ENCODE peak calls at places on chromosome 9, in six cellular contexts. X is GM13976; G is CD4-positive, alpha-beta memory T cell; W is CD8-positive, alpha-beta T cell; U is cardiac fibroblast; O is activated effector memory CD4-positive, alpha-beta T cell treated with anti-CD3 and anti-CD28 coated beads, Interleukin-2, amount 50 U/mL, for 16 hours. H is an unnamed sample.
A peak's percentile ranks its signal among the peaks of the same experiment; 100 is the strongest.

GRCh38 chr9:118578467-118578866 is 790.8 kb downstream of the BRINP1 start:
- DNase-seq in X (no peak), G (no peak), O (no peak), U (peak; percentile 90), W (no peak), H (no peak)

GRCh38 chr9:136939996-136940525 is 4.5 kb downstream of the FBXW5 start:
- DNase-seq in G (no peak), O (no peak), W (peak; percentile 47), U (no peak), X (no peak), H (peak; percentile 60)

GRCh38 chr9:5574097-5574496 is 54.8 kb upstream of the RIC1 start:
- DNase-seq in W (no peak), G (no peak), O (no peak), X (no peak), U (no peak), H (no peak)

GRCh38 chr9:108209132-108209700 is 646.6 kb downstream of the ACTL7B start:
- DNase-seq in U (no peak), G (no peak), O (no peak), X (no peak), W (no peak), H (no peak)

GRCh38 chr9:76452839-76453238 is 6.1 kb upstream of the GCNT1 start:
- DNase-seq in W (no peak), U (peak; percentile 60), X (no peak), G (no peak), O (no peak), H (no peak)

GRCh38 chr9:96418920-96419690 is 935 bp upstream of the ZNF367 start:
- DNase-seq in W (peak; percentile 76), O (peak; percentile 84), G (peak; percentile 56), X (peak; percentile 74), U (peak; percentile 50), H (peak; percentile 89)

GRCh38 chr9:113509463-113509862 is 45.9 kb downstream of the RGS3 start:
- DNase-seq in G (no peak), O (peak; percentile 52), X (no peak), W (no peak), U (peak; percentile 51), H (peak; percentile 21)

GRCh38 chr9:4228142-4228541 is 71.7 kb downstream of the GLIS3 start:
- DNase-seq in U (no peak), G (no peak), O (no peak), W (no peak), X (no peak), H (no peak)

GRCh38 chr9:37464426-37465248 is 613 bp downstream of the ZBTB5 start:
- DNase-seq in U (peak; percentile 77), G (peak; percentile 63), X (peak; percentile 56), O (peak; percentile 89), W (no peak), H (peak; percentile 92)

H was measured in upper lobe of right lung.